ENCODE peak calls at places on chromosomes 13 and 19, in nine cellular contexts. K, B, C, P, D, I, F, E and Y are unnamed samples.

GRCh38 chr13:89375839-89376238 is 1704.7 kb downstream of the SLITRK5 start:
- DNase-seq in P (no peak), C (no peak), K (no peak), F (no peak), E (no peak), D (no peak), B (peak; percentile 55), I (no peak), Y (no peak)

GRCh38 chr19:54415208-54415900 is at the start of gene TTYH1:
- DNase-seq in B (no peak), D (no peak), K (no peak), F (no peak), I (no peak), P (no peak), C (no peak), E (no peak), Y (peak; percentile 48)

GRCh38 chr13:32976046-32976781 is 40.0 kb upstream of the KL start:
- DNase-seq in P (peak; percentile 14), D (no peak), I (no peak), E (no peak), B (no peak), F (no peak), K (no peak), C (no peak), Y (no peak)

GRCh38 chr19:4061178-4061682 is 5.5 kb downstream of the ZBTB7A start:
- DNase-seq in D (peak; percentile 83), C (peak; percentile 97), I (peak; percentile 89), K (peak; percentile 92), B (no peak), E (peak; percentile 85), P (no peak), F (peak; percentile 65), Y (no peak)

GRCh38 chr19:55160128-55160985 is 2.8 kb upstream of the TNNI3 start:
- DNase-seq in P (peak; percentile 92), D (peak; percentile 84), F (peak; percentile 38), B (no peak), I (peak; percentile 58), K (no peak), C (peak; percentile 76), E (peak; percentile 84), Y (peak; percentile 98)

GRCh38 chr19:1473056-1473400 is 6.0 kb downstream of the C19orf25 start:
- DNase-seq in I (no peak), E (no peak), D (no peak), P (no peak), F (no peak), B (no peak), K (no peak), C (no peak), Y (no peak)

GRCh38 chr19:38666662-38667448 is 19.4 kb downstream of the ACTN4 start:
- DNase-seq in F (no peak), E (no peak), K (no peak), B (no peak), P (peak; percentile 30), C (no peak), D (no peak), I (peak; percentile 60), Y (peak; percentile 84)

GRCh38 chr19:43380008-43380407 is 26.5 kb downstream of the CD177 start:
- DNase-seq in I (no peak), D (no peak), C (no peak), P (peak; percentile 0), B (no peak), K (no peak), E (no peak), F (no peak), Y (no peak)

GRCh38 chr13:23500858-23501257 is 67.4 kb upstream of the SACS start:
- DNase-seq in D (no peak), I (no peak), K (no peak), P (no peak), F (no peak), C (no peak), E (no peak), B (peak; percentile 82), Y (no peak)

GRCh38 chr19:38778733-38779132 is 5.4 kb upstream of the LGALS7 start:
- DNase-seq in K (no peak), P (no peak), B (no peak), F (no peak), D (no peak), C (no peak), E (no peak), I (no peak), Y (no peak)

GRCh38 chr13:45604892-45605291 is 10.6 kb downstream of the ERICH6B start:
- DNase-seq in D (no peak), C (no peak), I (no peak), P (no peak), B (no peak), K (no peak), E (no peak), F (no peak), Y (no peak)

DNA sequence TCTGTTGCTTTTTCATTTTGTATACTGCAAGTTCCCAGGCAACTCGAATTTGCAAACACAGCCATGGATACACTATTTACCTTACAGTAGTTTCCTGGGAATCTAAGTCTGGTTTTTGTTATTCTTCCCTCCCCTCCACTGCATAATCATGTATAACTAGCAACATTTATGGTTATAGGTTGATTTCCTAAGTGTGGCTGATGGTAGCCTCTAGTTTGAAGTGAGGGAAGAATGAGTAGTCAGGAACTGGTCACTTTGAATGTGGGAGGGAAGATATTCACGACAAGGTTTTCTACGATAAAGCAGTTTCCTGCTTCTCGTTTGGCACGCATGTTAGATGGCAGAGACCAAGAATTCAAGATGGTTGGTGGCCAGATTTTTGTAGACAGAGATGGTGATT is at the start of gene KCNRG:
- DNase-seq in K (no peak), D (no peak), P (no peak), F (no peak), E (no peak), C (no peak), I (no peak), B (no peak), Y (no peak)
- H3K27ac ChIP-seq in K (peak within 1 kb of the TSS; percentile 55), D (peak within 1 kb of the TSS; percentile 28), P (peak within 1 kb of the TSS; percentile 60), F (no peak within 1 kb of the TSS), E (peak within 1 kb of the TSS; percentile 79), C (no peak within 1 kb of the TSS), I (peak within 1 kb of the TSS; percentile 21), B (no peak within 1 kb of the TSS), Y (no peak within 1 kb of the TSS)

DNA sequence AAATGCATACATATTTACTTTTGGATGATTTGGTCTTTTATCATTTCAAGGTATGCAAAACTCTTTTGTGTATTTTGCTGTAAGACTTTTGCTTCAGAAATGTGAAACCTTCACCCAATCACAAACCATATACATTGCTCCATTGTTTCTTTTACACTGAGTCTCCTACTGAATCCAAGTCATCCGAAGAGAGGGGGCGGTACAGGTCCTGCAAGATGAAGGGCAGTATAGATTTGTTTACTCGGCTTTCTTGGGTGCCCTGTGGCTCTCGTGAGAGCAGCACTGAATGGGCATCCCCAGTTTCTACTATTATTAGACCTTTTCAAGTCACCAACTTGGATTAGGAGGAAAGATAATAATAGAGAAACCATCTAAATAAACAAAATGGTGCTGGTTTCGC is 280.6 kb downstream of the DCLK1 start:
- DNase-seq in D (no peak), I (no peak), E (no peak), F (no peak), B (no peak), C (no peak), P (no peak), K (no peak), Y (no peak)
- TF ChIP-seq CTCF in D (no peak), I (no peak), E (no peak), F (no peak), B (no peak), C (no peak), P (no peak), K (no peak), Y (no peak)

DNA sequence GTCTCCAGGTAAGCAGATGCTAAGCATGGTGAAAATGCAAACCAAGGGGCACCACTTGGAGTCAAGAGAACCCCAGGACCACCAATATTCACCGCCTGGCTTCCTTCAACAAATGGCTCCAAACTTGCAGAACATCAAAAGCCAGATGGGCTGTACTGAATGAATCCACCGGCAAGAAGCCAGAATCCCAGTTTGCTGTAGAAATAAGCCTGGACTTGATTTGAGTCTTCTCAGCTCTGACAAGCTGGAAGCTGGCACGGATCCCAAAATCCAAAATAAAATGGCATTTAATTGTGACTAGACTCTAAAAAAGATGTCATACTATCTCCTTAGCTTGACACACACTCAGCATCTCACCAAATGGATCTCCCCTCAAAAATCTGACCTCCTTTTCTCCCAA is 11.9 kb downstream of the EFNB2 start:
- DNase-seq in F (no peak), B (no peak), I (no peak), K (no peak), D (no peak), P (no peak), E (no peak), C (no peak), Y (no peak)
- H3K27ac ChIP-seq in F (no peak overlapping the region), B (no peak overlapping the region), I (no peak overlapping the region), K (no peak overlapping the region), D (no peak overlapping the region), P (no peak overlapping the region), E (peak overlapping the region; percentile 39), C (no peak overlapping the region), Y (no peak overlapping the region)

DNA sequence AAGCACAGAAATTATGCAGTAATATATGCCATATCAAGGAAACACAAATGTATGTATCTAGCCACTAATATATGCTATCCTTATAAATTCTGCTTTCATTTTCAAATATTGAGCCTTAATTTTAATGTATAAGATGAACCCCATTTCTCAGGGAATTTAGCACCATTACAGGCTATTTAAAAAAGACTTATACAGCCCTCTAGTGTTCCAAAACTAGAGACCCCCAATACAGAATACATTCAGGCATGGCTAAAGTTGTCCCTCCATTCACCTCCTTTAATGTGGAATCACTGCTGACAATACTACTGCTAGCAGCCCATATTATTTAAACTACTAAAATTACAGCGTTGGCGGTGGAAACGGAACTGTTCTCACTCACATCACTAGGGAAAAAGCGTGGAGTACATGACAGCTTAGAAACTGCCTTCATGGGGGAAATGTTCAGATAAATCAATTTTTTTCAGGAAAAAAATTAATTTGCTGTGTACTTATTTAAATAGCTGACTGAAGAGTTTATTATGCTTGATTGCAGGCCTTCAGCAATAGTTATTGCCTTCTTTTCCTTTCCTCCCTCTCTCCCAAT is 541.0 kb downstream of the PCDH9 start:
- DNase-seq in I (no peak), P (peak; percentile 27), F (no peak), K (no peak), C (no peak), B (no peak), E (no peak), D (no peak), Y (no peak)
- TF ChIP-seq CTCF in I (no peak), P (peak; percentile 42), F (no peak), K (no peak), C (no peak), B (peak; percentile 54), E (no peak), D (peak; percentile 4), Y (no peak)

GRCh38 chr19:21143846-21144245 is 2.0 kb downstream of the ZNF431 start:
- DNase-seq in E (no peak), K (no peak), P (no peak), B (no peak), D (no peak), I (no peak), F (no peak), C (no peak), Y (no peak)
- H3K27ac ChIP-seq in E (no peak overlapping the region), K (no peak overlapping the region), P (no peak overlapping the region), B (no peak overlapping the region), D (no peak overlapping the region), I (no peak overlapping the region), F (no peak overlapping the region), C (no peak overlapping the region), Y (no peak overlapping the region)